ENCODE peak calls at places on chromosomes 11 and 22, in five cellular contexts. One of them, this sample, is unnamed.

GRCh38 chr11:111604392-111605009 is 2.3 kb downstream of the SIK2 start:
- DNase-seq in neural crest cell: no peak
- DNase-seq in AG09319: no peak
- DNase-seq in right atrium auricular region: no peak
- DNase-seq in endodermal cell: no peak
- DNase-seq in this sample: peak

GRCh38 chr11:94794287-94795168 is 26.4 kb downstream of the AMOTL1 start:
- DNase-seq in neural crest cell: no peak
- DNase-seq in AG09319: peak
- DNase-seq in right atrium auricular region: peak
- DNase-seq in endodermal cell: no peak
- DNase-seq in this sample: no peak

GRCh38 chr22:47007496-47007895 is 245.0 kb downstream of the TBC1D22A start:
- DNase-seq in neural crest cell: no peak
- DNase-seq in AG09319: no peak
- DNase-seq in right atrium auricular region: no peak
- DNase-seq in endodermal cell: no peak
- DNase-seq in this sample: no peak

GRCh38 chr22:26170795-26171194 is 1.5 kb downstream of the SEZ6L start:
- DNase-seq in neural crest cell: peak
- DNase-seq in AG09319: no peak
- DNase-seq in right atrium auricular region: no peak
- DNase-seq in endodermal cell: peak
- DNase-seq in this sample: peak

GRCh38 chr11:83157755-83158473 is 983 bp downstream of the PCF11 start:
- DNase-seq in neural crest cell: peak
- DNase-seq in AG09319: no peak
- DNase-seq in right atrium auricular region: no peak
- DNase-seq in endodermal cell: peak
- DNase-seq in this sample: peak

GRCh38 chr11:65225284-65226102 is 36.3 kb upstream of the POLA2 start:
- DNase-seq in neural crest cell: peak
- DNase-seq in AG09319: peak
- DNase-seq in right atrium auricular region: peak
- DNase-seq in endodermal cell: peak
- DNase-seq in this sample: peak

GRCh38 chr11:84969103-84969502 is 658.0 kb downstream of the DLG2 start:
- DNase-seq in neural crest cell: no peak
- DNase-seq in AG09319: no peak
- DNase-seq in right atrium auricular region: peak
- DNase-seq in endodermal cell: no peak
- DNase-seq in this sample: no peak

GRCh38 chr11:3609416-3610265 is 32.2 kb downstream of the ART5 start:
- DNase-seq in neural crest cell: peak
- DNase-seq in AG09319: no peak
- DNase-seq in right atrium auricular region: no peak
- DNase-seq in endodermal cell: peak
- DNase-seq in this sample: peak

GRCh38 chr22:46379301-46379930 is 43.9 kb downstream of the TRMU start:
- DNase-seq in neural crest cell: no peak
- DNase-seq in AG09319: no peak
- DNase-seq in right atrium auricular region: no peak
- DNase-seq in endodermal cell: no peak
- DNase-seq in this sample: no peak

GRCh38 chr11:58047818-58048217 is 17.1 kb downstream of the OR6Q1 start:
- DNase-seq in neural crest cell: no peak
- DNase-seq in AG09319: no peak
- DNase-seq in right atrium auricular region: no peak
- DNase-seq in endodermal cell: no peak
- DNase-seq in this sample: no peak

GRCh38 chr11:130775306-130776043 is 140.8 kb downstream of the SNX19 start:
- DNase-seq in neural crest cell: no peak
- DNase-seq in AG09319: no peak
- DNase-seq in right atrium auricular region: no peak
- DNase-seq in endodermal cell: no peak
- DNase-seq in this sample: no peak

GRCh38 chr11:24773326-24773725 is 276.5 kb downstream of the LUZP2 start:
- DNase-seq in neural crest cell: no peak
- DNase-seq in AG09319: no peak
- DNase-seq in right atrium auricular region: no peak
- DNase-seq in endodermal cell: no peak
- DNase-seq in this sample: no peak

GRCh38 chr11:1460396-1460795 is 26.2 kb downstream of the MOB2 start:
- DNase-seq in neural crest cell: no peak
- DNase-seq in AG09319: no peak
- DNase-seq in right atrium auricular region: no peak
- DNase-seq in endodermal cell: no peak
- DNase-seq in this sample: no peak

GRCh38 chr22:36405671-36406070 is 17.9 kb upstream of the MYH9 start:
- DNase-seq in neural crest cell: no peak
- DNase-seq in AG09319: no peak
- DNase-seq in right atrium auricular region: no peak
- DNase-seq in endodermal cell: no peak
- DNase-seq in this sample: no peak

DNA sequence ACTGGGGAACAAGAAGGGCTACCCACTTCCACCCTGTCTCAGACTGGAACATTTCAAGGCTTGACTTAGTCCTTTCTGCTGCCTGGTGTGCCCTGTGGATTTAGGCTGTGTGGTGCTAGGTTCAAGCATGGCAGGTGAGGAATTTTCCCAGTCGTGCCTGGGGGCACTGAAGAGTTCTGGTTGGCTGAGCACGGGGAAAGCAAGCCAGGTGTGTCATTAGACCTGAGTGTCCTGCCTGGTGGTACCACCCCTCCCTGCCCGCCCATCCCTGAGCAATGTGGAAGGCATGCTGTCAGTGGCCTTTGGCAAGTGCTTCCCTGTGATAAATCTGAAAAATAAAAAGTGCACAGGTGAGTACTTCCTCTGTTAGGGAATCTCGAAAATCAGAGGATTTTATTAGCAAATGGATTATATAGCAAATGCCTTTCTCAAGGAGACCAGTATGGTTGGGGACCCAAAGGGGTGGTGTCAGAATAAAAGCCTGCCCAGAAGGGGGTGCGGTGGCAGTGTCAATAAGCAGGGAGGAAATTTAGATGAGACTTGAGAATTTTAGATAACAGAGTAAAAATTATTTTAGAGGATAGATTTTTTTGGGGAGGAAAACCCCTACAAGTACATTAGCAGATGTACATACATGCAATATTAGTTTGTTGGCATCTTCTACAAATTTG is 22.8 kb downstream of the TEAD1 start:
- DNase-seq in neural crest cell: no peak
- DNase-seq in AG09319: no peak
- DNase-seq in right atrium auricular region: no peak
- DNase-seq in endodermal cell: peak
- DNase-seq in this sample: no peak
- TF ChIP-seq CTCF in neural crest cell: no peak
- TF ChIP-seq CTCF in AG09319: no peak
- TF ChIP-seq CTCF in right atrium auricular region: no peak
- TF ChIP-seq CTCF in endodermal cell: no peak
- TF ChIP-seq CTCF in this sample: no peak

DNA sequence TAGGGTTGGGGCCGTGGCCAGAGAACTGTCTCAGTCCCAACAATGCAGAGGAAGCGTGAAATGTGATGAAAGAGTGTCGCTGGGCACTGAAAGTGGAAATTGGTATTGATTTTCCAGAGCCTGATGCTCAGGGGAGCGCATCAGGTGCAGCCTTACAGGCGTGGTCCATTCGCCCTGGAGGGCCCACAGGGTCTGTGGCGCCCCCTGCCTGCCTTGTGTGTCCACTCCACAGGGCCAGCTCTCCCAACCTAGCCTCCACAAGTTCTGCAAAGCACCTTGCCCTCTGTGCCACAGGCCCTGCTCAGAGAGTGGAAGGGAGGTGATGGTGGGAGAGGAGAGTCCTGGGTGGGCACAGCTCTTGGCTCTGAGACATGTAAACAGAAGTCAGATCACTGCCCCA is 54.9 kb upstream of the LMO1 start:
- DNase-seq in neural crest cell: no peak
- DNase-seq in AG09319: no peak
- DNase-seq in right atrium auricular region: no peak
- DNase-seq in endodermal cell: peak
- DNase-seq in this sample: no peak
- TF ChIP-seq CTCF in neural crest cell: peak
- TF ChIP-seq CTCF in AG09319: no peak
- TF ChIP-seq CTCF in right atrium auricular region: peak
- TF ChIP-seq CTCF in endodermal cell: peak
- TF ChIP-seq CTCF in this sample: peak

GRCh38 chr11:60625262-60625661 is 74.2 kb upstream of the MS4A8 start:
- DNase-seq in neural crest cell: no peak
- DNase-seq in AG09319: no peak
- DNase-seq in right atrium auricular region: no peak
- DNase-seq in endodermal cell: peak
- DNase-seq in this sample: no peak
- TF ChIP-seq CTCF in neural crest cell: peak
- TF ChIP-seq CTCF in AG09319: peak
- TF ChIP-seq CTCF in right atrium auricular region: no peak
- TF ChIP-seq CTCF in endodermal cell: peak
- TF ChIP-seq CTCF in this sample: peak

GRCh38 chr11:34890812-34891211 is 25.4 kb downstream of the APIP start:
- DNase-seq in neural crest cell: no peak
- DNase-seq in AG09319: no peak
- DNase-seq in right atrium auricular region: no peak
- DNase-seq in endodermal cell: no peak
- DNase-seq in this sample: peak

GRCh38 chr11:34886609-34887008 is 29.6 kb downstream of the APIP start:
- DNase-seq in neural crest cell: no peak
- DNase-seq in AG09319: no peak
- DNase-seq in right atrium auricular region: no peak
- DNase-seq in endodermal cell: no peak
- DNase-seq in this sample: no peak

GRCh38 chr11:34890089-34890488 is 26.1 kb downstream of the APIP start:
- DNase-seq in neural crest cell: no peak
- DNase-seq in AG09319: no peak
- DNase-seq in right atrium auricular region: no peak
- DNase-seq in endodermal cell: no peak
- DNase-seq in this sample: no peak

GRCh38 chr11:34891611-34892010 is 24.6 kb downstream of the APIP start:
- DNase-seq in neural crest cell: no peak
- DNase-seq in AG09319: no peak
- DNase-seq in right atrium auricular region: no peak
- DNase-seq in endodermal cell: no peak
- DNase-seq in this sample: no peak

DNA sequence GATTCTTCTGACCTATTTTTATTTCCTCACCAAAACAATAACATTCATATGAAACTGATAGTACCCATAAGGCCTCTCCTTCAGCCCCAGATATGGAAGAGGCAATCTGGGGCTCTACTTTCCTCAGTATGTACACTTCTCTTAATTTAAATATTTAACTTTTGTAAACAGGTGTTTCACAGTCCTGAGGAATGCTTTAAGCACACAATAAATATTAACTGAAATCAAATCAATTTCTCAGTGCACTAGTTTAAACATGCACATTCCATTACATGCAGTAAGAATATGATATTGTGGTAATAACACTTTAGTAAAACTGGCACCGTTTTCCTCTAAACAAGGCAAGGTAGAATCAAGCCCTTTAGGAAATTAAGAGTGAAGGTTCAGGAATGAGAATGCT is 28.9 kb downstream of the APIP start:
- DNase-seq in neural crest cell: no peak
- DNase-seq in AG09319: no peak
- DNase-seq in right atrium auricular region: no peak
- DNase-seq in endodermal cell: no peak
- DNase-seq in this sample: no peak
- TF ChIP-seq CTCF in neural crest cell: no peak
- TF ChIP-seq CTCF in AG09319: no peak
- TF ChIP-seq CTCF in right atrium auricular region: no peak
- TF ChIP-seq CTCF in endodermal cell: no peak
- TF ChIP-seq CTCF in this sample: no peak

GRCh38 chr11:32561835-32562234 is 21.8 kb upstream of the EIF3M start:
- DNase-seq in neural crest cell: no peak
- DNase-seq in AG09319: no peak
- DNase-seq in right atrium auricular region: no peak
- DNase-seq in endodermal cell: no peak
- DNase-seq in this sample: no peak
- TF ChIP-seq CTCF in neural crest cell: no peak
- TF ChIP-seq CTCF in AG09319: no peak
- TF ChIP-seq CTCF in right atrium auricular region: peak
- TF ChIP-seq CTCF in endodermal cell: peak
- TF ChIP-seq CTCF in this sample: peak

DNA sequence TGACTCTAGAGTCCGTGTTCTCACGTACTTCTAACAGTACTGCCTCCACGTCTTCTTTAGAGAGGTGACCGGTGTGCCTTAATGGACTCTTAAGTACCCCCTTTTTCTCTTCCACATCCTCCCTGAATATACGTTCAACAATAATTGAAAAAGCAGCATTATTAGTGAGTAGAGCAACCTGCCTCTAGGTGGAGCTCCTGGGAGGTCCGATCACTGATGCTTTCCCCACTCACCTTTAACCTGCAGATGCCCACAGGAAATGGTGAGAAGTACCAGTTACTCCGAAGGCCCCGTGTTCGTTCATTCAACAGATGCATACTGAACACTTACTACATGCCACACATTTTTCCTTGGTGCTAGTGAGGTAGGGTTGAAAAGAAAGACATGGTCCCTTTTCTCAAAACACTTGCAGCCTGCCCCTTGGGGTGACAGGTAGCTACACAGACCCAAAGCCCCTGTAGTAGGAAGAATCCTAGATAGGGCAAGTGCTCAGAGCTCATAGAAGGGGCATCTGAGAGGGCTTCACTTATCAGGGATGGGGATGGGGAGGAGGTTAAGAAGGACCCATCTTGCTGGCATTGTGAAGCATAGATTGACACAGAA is 72.7 kb downstream of the FEZ1 start:
- DNase-seq in neural crest cell: no peak
- DNase-seq in AG09319: no peak
- DNase-seq in right atrium auricular region: no peak
- DNase-seq in endodermal cell: peak
- DNase-seq in this sample: peak
- TF ChIP-seq CTCF in neural crest cell: peak
- TF ChIP-seq CTCF in AG09319: peak
- TF ChIP-seq CTCF in right atrium auricular region: peak
- TF ChIP-seq CTCF in endodermal cell: peak
- TF ChIP-seq CTCF in this sample: peak

GRCh38 chr11:75565221-75565814 is 3.3 kb downstream of the SERPINH1 start:
- DNase-seq in neural crest cell: no peak
- DNase-seq in AG09319: no peak
- DNase-seq in right atrium auricular region: peak
- DNase-seq in endodermal cell: peak
- DNase-seq in this sample: no peak

GRCh38 chr11:75562048-75562835 is at the start of gene SERPINH1:
- DNase-seq in neural crest cell: peak
- DNase-seq in AG09319: peak
- DNase-seq in right atrium auricular region: peak
- DNase-seq in endodermal cell: peak
- DNase-seq in this sample: peak

GRCh38 chr11:75563501-75563977 is 1.5 kb downstream of the SERPINH1 start:
- DNase-seq in neural crest cell: no peak
- DNase-seq in AG09319: no peak
- DNase-seq in right atrium auricular region: no peak
- DNase-seq in endodermal cell: no peak
- DNase-seq in this sample: no peak

GRCh38 chr11:75562836-75563484 is 907 bp downstream of the SERPINH1 start:
- DNase-seq in neural crest cell: peak
- DNase-seq in AG09319: no peak
- DNase-seq in right atrium auricular region: no peak
- DNase-seq in endodermal cell: peak
- DNase-seq in this sample: no peak

GRCh38 chr11:75563978-75564552 is 2.0 kb downstream of the SERPINH1 start:
- DNase-seq in neural crest cell: peak
- DNase-seq in AG09319: no peak
- DNase-seq in right atrium auricular region: peak
- DNase-seq in endodermal cell: peak
- DNase-seq in this sample: no peak
- TF ChIP-seq CTCF in neural crest cell: peak
- TF ChIP-seq CTCF in AG09319: peak
- TF ChIP-seq CTCF in right atrium auricular region: peak
- TF ChIP-seq CTCF in endodermal cell: peak
- TF ChIP-seq CTCF in this sample: no peak